ENCODE peak calls at places on chromosomes 11 and 22, in six cellular contexts. One of them, this sample, is unnamed.

GRCh38 chr11:121311373-121311772 is 18.8 kb downstream of the SC5D start:
- DNase-seq in HCT116: no peak
- DNase-seq in psoas muscle: no peak
- DNase-seq in endothelial cell: no peak
- DNase-seq in T-cell: no peak
- DNase-seq in HFFc6: no peak
- DNase-seq in this sample: no peak

GRCh38 chr22:47337161-47337621 is 574.7 kb downstream of the TBC1D22A start:
- DNase-seq in psoas muscle: no peak
- DNase-seq in T-cell: no peak
- DNase-seq in HCT116: peak; percentile 76
- DNase-seq in HFFc6: peak; percentile 79
- DNase-seq in endothelial cell: no peak
- DNase-seq in this sample: no peak

GRCh38 chr22:43346521-43346929 is 3.4 kb upstream of the SCUBE1 start:
- DNase-seq in endothelial cell: peak; percentile 77
- DNase-seq in HFFc6: no peak
- DNase-seq in psoas muscle: peak; percentile 67
- DNase-seq in HCT116: peak; percentile 42
- DNase-seq in T-cell: peak; percentile 53
- DNase-seq in this sample: peak; percentile 69

GRCh38 chr11:20443596-20443995 is 56.1 kb downstream of the PRMT3 start:
- DNase-seq in endothelial cell: no peak
- DNase-seq in psoas muscle: no peak
- DNase-seq in T-cell: no peak
- DNase-seq in HCT116: peak; percentile 18
- DNase-seq in HFFc6: peak; percentile 42
- DNase-seq in this sample: peak; percentile 3

GRCh38 chr22:24134090-24134846 is 47.0 kb upstream of the SUSD2 start:
- DNase-seq in HCT116: no peak
- DNase-seq in T-cell: peak; percentile 92
- DNase-seq in HFFc6: no peak
- DNase-seq in endothelial cell: no peak
- DNase-seq in psoas muscle: no peak
- DNase-seq in this sample: peak; percentile 39

GRCh38 chr11:9982796-9983579 is 311.0 kb downstream of the SBF2 start:
- DNase-seq in T-cell: no peak
- DNase-seq in psoas muscle: no peak
- DNase-seq in HFFc6: no peak
- DNase-seq in endothelial cell: no peak
- DNase-seq in HCT116: peak; percentile 31
- DNase-seq in this sample: no peak

GRCh38 chr11:127843483-127844396 is 743.6 kb downstream of the ETS1 start:
- DNase-seq in T-cell: peak; percentile 23
- DNase-seq in HCT116: no peak
- DNase-seq in psoas muscle: peak; percentile 73
- DNase-seq in HFFc6: peak; percentile 62
- DNase-seq in endothelial cell: peak; percentile 83
- DNase-seq in this sample: peak; percentile 36

GRCh38 chr11:129035254-129035653 is 92.6 kb upstream of the TP53AIP1 start:
- DNase-seq in psoas muscle: no peak
- DNase-seq in HCT116: no peak
- DNase-seq in T-cell: no peak
- DNase-seq in endothelial cell: no peak
- DNase-seq in HFFc6: no peak
- DNase-seq in this sample: no peak

GRCh38 chr22:35451602-35452001 is 51.7 kb downstream of the MCM5 start:
- DNase-seq in HCT116: no peak
- DNase-seq in T-cell: no peak
- DNase-seq in psoas muscle: no peak
- DNase-seq in endothelial cell: no peak
- DNase-seq in HFFc6: no peak
- DNase-seq in this sample: no peak

GRCh38 chr11:1147792-1148191 is 10.0 kb upstream of the MUC5AC start:
- DNase-seq in T-cell: no peak
- DNase-seq in HCT116: no peak
- DNase-seq in HFFc6: no peak
- DNase-seq in psoas muscle: no peak
- DNase-seq in endothelial cell: no peak
- DNase-seq in this sample: no peak

GRCh38 chr11:57373146-57373545 is 7.8 kb downstream of the PRG3 start:
- DNase-seq in psoas muscle: no peak
- DNase-seq in T-cell: no peak
- DNase-seq in HFFc6: no peak
- DNase-seq in HCT116: no peak
- DNase-seq in endothelial cell: no peak
- DNase-seq in this sample: no peak

GRCh38 chr11:28911829-28912228 is 803.6 kb downstream of the METTL15 start:
- DNase-seq in HFFc6: no peak
- DNase-seq in psoas muscle: no peak
- DNase-seq in T-cell: no peak
- DNase-seq in HCT116: no peak
- DNase-seq in endothelial cell: no peak
- DNase-seq in this sample: no peak

GRCh38 chr22:41862530-41863266 is 29.8 kb downstream of the SREBF2 start:
- DNase-seq in psoas muscle: no peak
- DNase-seq in endothelial cell: no peak
- DNase-seq in HFFc6: peak; percentile 4
- DNase-seq in HCT116: no peak
- DNase-seq in T-cell: no peak
- DNase-seq in this sample: peak; percentile 39

GRCh38 chr11:103671143-103671651 is 365.2 kb upstream of the DDI1 start:
- DNase-seq in endothelial cell: no peak
- DNase-seq in HCT116: no peak
- DNase-seq in psoas muscle: no peak
- DNase-seq in T-cell: no peak
- DNase-seq in HFFc6: no peak
- DNase-seq in this sample: no peak

GRCh38 chr11:68963779-68964178 is 17.0 kb downstream of the MRGPRD start:
- DNase-seq in endothelial cell: no peak
- DNase-seq in psoas muscle: no peak
- DNase-seq in HCT116: no peak
- DNase-seq in HFFc6: no peak
- DNase-seq in T-cell: no peak
- DNase-seq in this sample: no peak

This sample was measured in germinal center.